ENCODE peak calls at places on chromosomes 2 and 18, in five cellular contexts. Z is lung, K is ascending aorta, T is mucosa of descending colon, V is fibroblast of lung. Q is an unnamed sample. For H3K4me1, the result is how much of the 10 kb centered on the place peaks cover.

GRCh38 chr18:79887181-79888000 is 64.1 kb downstream of the SLC66A2 start:
- DNase-seq in V (no peak), K (no peak), T (no peak), Z (no peak), Q (no peak)

GRCh38 chr2:1497122-1497611 is 83.9 kb downstream of the TPO start:
- DNase-seq in T (peak), K (no peak), V (no peak), Z (no peak), Q (peak)

GRCh38 chr18:47604041-47604440 is 326.4 kb downstream of the SMAD2 start:
- DNase-seq in V (no peak), Z (no peak), T (no peak), K (no peak), Q (no peak)

GRCh38 chr2:5803547-5803946 is 111.4 kb downstream of the SOX11 start:
- DNase-seq in V (peak), T (no peak), K (no peak), Z (no peak), Q (no peak)

GRCh38 chr2:97966545-97967215 is 29.1 kb downstream of the TMEM131 start:
- DNase-seq in Z (no peak), K (no peak), T (no peak), V (no peak), Q (no peak)

GRCh38 chr18:31977270-31977872 is 34.4 kb upstream of the TRAPPC8 start:
- DNase-seq in T (no peak), Z (no peak), K (no peak), V (peak), Q (peak)

GRCh38 chr2:55618649-55619055 is 1.2 kb upstream of the PPP4R3B start:
- DNase-seq in V (peak), Z (peak), T (peak), K (no peak), Q (peak)

GRCh38 chr18:62944454-62944853 is 229.1 kb downstream of the PHLPP1 start:
- DNase-seq in Z (no peak), K (no peak), V (peak), T (no peak), Q (no peak)

GRCh38 chr2:28252308-28252707 is 140.3 kb upstream of the FOSL2 start:
- DNase-seq in K (no peak), T (no peak), V (no peak), Z (no peak), Q (no peak)

GRCh38 chr18:77065221-77065981 is 67.2 kb downstream of the MBP start:
- DNase-seq in Z (no peak), K (no peak), T (peak), V (peak), Q (no peak)

GRCh38 chr18:63445067-63445466 is 22.8 kb upstream of the VPS4B start:
- DNase-seq in Z (no peak), T (no peak), K (no peak), V (no peak), Q (no peak)

GRCh38 chr2:120958623-120959366 is 223.1 kb downstream of the GLI2 start:
- DNase-seq in V (no peak), T (no peak), Z (no peak), K (no peak), Q (peak)

GRCh38 chr2:153268941-153269461 is 209.6 kb downstream of the RPRM start:
- DNase-seq in T (no peak), V (no peak), Z (no peak), K (no peak), Q (no peak)

GRCh38 chr2:241798631-241799521 is 10.1 kb upstream of the NEU4 start:
- DNase-seq in V (no peak), T (peak), Z (no peak), K (no peak), Q (peak)

GRCh38 chr2:85913854-85914524 is 25.2 kb upstream of the ST3GAL5 start:
- DNase-seq in V (peak), Z (no peak), T (no peak), K (no peak), Q (no peak)

GRCh38 chr2:211085056-211085680 is 528.8 kb downstream of the CPS1 start:
- DNase-seq in K (no peak), Z (no peak), V (peak), T (no peak), Q (peak)

GRCh38 chr2:12270876-12271588 is 445.7 kb upstream of the TRIB2 start:
- DNase-seq in V (no peak), K (no peak), Z (no peak), T (no peak), Q (no peak)

GRCh38 chr2:18426174-18426573 is 134.3 kb downstream of the RDH14 start:
- DNase-seq in V (no peak), T (no peak), K (no peak), Z (no peak), Q (no peak)

GRCh38 chr2:108932736-108933135 is 56.3 kb downstream of the EDAR start:
- DNase-seq in Z (no peak), K (no peak), V (no peak), T (no peak), Q (no peak)

GRCh38 chr2:217471329-217471728 is 531.5 kb downstream of the TNS1 start:
- DNase-seq in T (no peak), V (peak), K (no peak), Z (no peak), Q (no peak)

GRCh38 chr18:23861326-23861725 is 153.2 kb upstream of the TTC39C start:
- DNase-seq in T (no peak), Z (no peak), V (no peak), K (no peak), Q (no peak)

GRCh38 chr2:134256961-134257360 is 3.1 kb downstream of the MGAT5 start:
- DNase-seq in T (no peak), V (no peak), K (no peak), Z (no peak), Q (no peak)

GRCh38 chr2:102306125-102306524 is 5.2 kb upstream of the IL1RL1 start:
- DNase-seq in K (no peak), V (no peak), Z (no peak), T (no peak), Q (no peak)

GRCh38 chr2:42924436-42924897 is 132.1 kb upstream of the HAAO start:
- DNase-seq in K (no peak), Z (no peak), T (no peak), V (no peak), Q (no peak)
- H3K4me1 ChIP-seq in K (half or more), Z (under half), T (half or more), V (half or more), Q (half or more)

GRCh38 chr2:148674063-148675020 is 29.8 kb downstream of the EPC2 start:
- DNase-seq in V (peak), T (no peak), K (no peak), Z (no peak), Q (peak)
- TF ChIP-seq CTCF in V (peak), T (peak), K (no peak), Z (no peak), Q (peak)

GRCh38 chr2:54597153-54597827 is 126.2 kb upstream of the EML6 start:
- DNase-seq in T (peak), Z (no peak), V (peak), K (no peak), Q (no peak)
- H3K4me1 ChIP-seq in T (half or more), Z (half or more), V (under half), K (half or more), Q (under half)

GRCh38 chr2:235870515-235870914 is 297.7 kb downstream of the GBX2 start:
- DNase-seq in Z (no peak), V (no peak), T (no peak), K (no peak), Q (no peak)
- TF ChIP-seq CTCF in Z (no peak), V (no peak), T (no peak), K (no peak), Q (no peak)

DNA sequence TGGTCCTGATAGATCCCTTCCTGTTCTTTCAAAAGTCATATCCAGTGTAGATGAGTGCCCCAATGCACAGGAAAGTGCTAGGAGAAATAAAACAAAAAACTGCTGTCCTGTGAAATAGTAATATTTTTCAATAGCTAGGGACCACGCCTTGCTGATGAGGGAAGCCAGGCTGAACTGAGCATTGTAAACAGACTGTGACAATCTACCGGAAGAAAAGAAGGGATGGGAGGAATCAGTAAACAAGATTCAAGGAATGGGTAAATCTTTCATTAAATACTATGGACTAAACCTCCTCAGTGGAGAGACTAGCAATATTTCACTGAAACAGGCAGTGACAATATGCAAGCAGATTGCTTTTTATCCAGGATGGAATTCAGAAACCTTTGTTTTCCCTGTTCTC is 644.1 kb downstream of the IRS1 start:
- DNase-seq in Z (no peak), T (no peak), K (no peak), V (no peak), Q (no peak)
- H3K4me1 ChIP-seq in Z (under half), T (under half), K (under half), V (under half), Q (under half)

DNA sequence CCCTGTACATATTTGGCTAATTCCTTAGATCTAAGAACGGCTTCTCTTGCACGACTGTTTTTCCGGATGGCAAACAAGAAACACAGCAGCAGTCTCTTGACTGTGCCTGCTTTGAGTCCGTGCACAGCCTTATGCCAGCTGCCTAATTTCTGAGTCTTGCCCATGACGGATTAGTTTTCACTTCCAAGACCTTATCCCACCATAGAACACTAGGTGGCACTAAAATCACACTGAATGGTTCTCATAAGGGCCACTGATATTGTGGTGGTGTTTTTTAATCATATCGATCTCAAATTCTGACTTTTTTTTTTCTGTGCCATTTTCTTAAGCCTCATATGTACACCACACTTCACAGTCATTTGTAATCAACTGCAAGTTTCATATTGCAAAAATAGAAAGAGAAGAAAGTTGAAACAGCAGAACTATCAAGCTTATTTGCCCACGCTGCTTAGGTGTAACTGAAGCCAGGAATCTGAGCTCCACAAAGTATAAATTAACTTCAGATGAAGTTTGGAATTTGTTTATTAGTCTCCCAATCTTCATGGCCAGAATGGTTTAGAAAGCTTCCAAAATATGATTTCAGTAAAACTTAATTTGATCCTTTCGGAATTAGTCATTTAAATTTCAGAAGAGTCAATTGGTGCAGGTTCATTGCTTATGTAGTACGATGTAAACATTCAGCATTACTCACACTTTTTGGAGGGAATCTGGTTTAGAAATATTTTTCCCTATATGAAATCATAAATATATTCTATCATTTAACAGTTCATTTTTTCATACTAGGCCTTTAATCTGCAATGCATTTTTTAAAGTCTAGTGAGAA is 45.5 kb upstream of the SCN7A start:
- DNase-seq in K (no peak), V (peak), Z (no peak), T (no peak), Q (no peak)
- TF ChIP-seq CTCF in K (peak), V (peak), Z (peak), T (peak), Q (peak)

Q was measured in Caco-2.